ENCODE peak calls at places on chromosomes 4 and X, in eight cellular contexts. B is mesothelial cell of epicardium, V is iPS-NIHi11, I is AG04450, F is psoas muscle, N is NCI-H510A, Q is Calu3, L is astrocyte of the spinal cord. Z is an unnamed sample.

GRCh38 chr4:83328486-83328885 is 6.2 kb downstream of the HPSE start:
- DNase-seq in B (no peak), V (peak), I (no peak), F (no peak), N (no peak), Q (no peak), L (no peak), Z (peak)

GRCh38 chr4:95066011-95066410 is 308.3 kb downstream of the BMPR1B start:
- DNase-seq in B (no peak), V (no peak), I (no peak), F (no peak), N (no peak), Q (no peak), L (no peak), Z (no peak)

GRCh38 chr4:10584042-10584441 is 100.5 kb downstream of the CLNK start:
- DNase-seq in B (no peak), V (no peak), I (peak), F (no peak), N (no peak), Q (peak), L (peak), Z (peak)

GRCh38 chr4:15690020-15690809 is 8.6 kb downstream of the FAM200B start:
- DNase-seq in B (no peak), V (peak), I (peak), F (no peak), N (no peak), Q (peak), L (peak), Z (peak)

GRCh38 chr4:3450643-3451042 is 8.9 kb downstream of the HGFAC start:
- DNase-seq in B (no peak), V (no peak), I (no peak), F (no peak), N (no peak), Q (no peak), L (no peak), Z (no peak)

GRCh38 chrX:130159776-130160175 is 5.9 kb downstream of the AIFM1 start:
- DNase-seq in B (no peak), V (no peak), I (no peak), F (no peak), N (no peak), Q (no peak), L (no peak), Z (no peak)

GRCh38 chr4:167222098-167222497 is 12.2 kb downstream of the SPOCK3 start:
- DNase-seq in B (no peak), V (no peak), I (no peak), F (no peak), N (no peak), Q (no peak), L (no peak), Z (no peak)

GRCh38 chr4:14749910-14750309 is 252.4 kb upstream of the CPEB2 start:
- DNase-seq in B (no peak), V (no peak), I (no peak), F (peak), N (no peak), Q (peak), L (peak), Z (peak)

GRCh38 chr4:184397516-184398163 is 76.7 kb downstream of the IRF2 start:
- DNase-seq in B (no peak), V (no peak), I (no peak), F (no peak), N (no peak), Q (no peak), L (no peak), Z (no peak)

GRCh38 chr4:131411393-131411792 is 1737.7 kb upstream of the PCDH10 start:
- DNase-seq in B (no peak), V (no peak), I (no peak), F (no peak), N (no peak), Q (no peak), L (no peak), Z (no peak)

GRCh38 chrX:118839334-118839958 is 15.8 kb downstream of the ZCCHC12 start:
- DNase-seq in B (peak), V (peak), I (no peak), F (peak), N (peak), Q (peak), L (peak), Z (peak)

GRCh38 chr4:42404001-42404400 is 6.7 kb downstream of the SHISA3 start:
- DNase-seq in B (no peak), V (peak), I (no peak), F (no peak), N (no peak), Q (no peak), L (no peak), Z (no peak)

GRCh38 chrX:150363561-150364346 is 637 bp downstream of the MAMLD1 start:
- DNase-seq in B (peak), V (peak), I (no peak), F (peak), N (no peak), Q (peak), L (peak), Z (peak)

GRCh38 chrX:554271-554670 is 76.3 kb upstream of the SHOX start:
- DNase-seq in B (no peak), V (no peak), I (no peak), F (no peak), N (no peak), Q (no peak), L (no peak), Z (no peak)

GRCh38 chrX:112341598-112341997 is 259.0 kb upstream of the TRPC5 start:
- DNase-seq in B (no peak), V (no peak), I (peak), F (no peak), N (no peak), Q (no peak), L (peak), Z (no peak)

GRCh38 chr4:184255361-184255760 is 37.7 kb upstream of the ENPP6 start:
- DNase-seq in B (no peak), V (no peak), I (no peak), F (no peak), N (no peak), Q (no peak), L (no peak), Z (no peak)

GRCh38 chr4:155604718-155605601 is 61.7 kb upstream of the GUCY1A1 start:
- DNase-seq in B (no peak), V (no peak), I (peak), F (no peak), N (no peak), Q (no peak), L (peak), Z (peak)

GRCh38 chr4:109998867-109999303 is 86.2 kb downstream of the EGF start:
- DNase-seq in B (no peak), V (peak), I (peak), F (no peak), N (peak), Q (peak), L (peak), Z (peak)

GRCh38 chr4:39635023-39635422 is 3.6 kb downstream of the SMIM14 start:
- DNase-seq in B (no peak), V (peak), I (no peak), F (no peak), N (no peak), Q (peak), L (no peak), Z (no peak)

GRCh38 chrX:7091923-7092322 is 55.6 kb upstream of the STS start:
- DNase-seq in B (no peak), V (no peak), I (no peak), F (no peak), N (no peak), Q (no peak), L (no peak), Z (no peak)

GRCh38 chr4:90137545-90137944 is 10.4 kb downstream of the CCSER1 start:
- DNase-seq in B (no peak), V (peak), I (no peak), F (no peak), N (no peak), Q (no peak), L (no peak), Z (no peak)

GRCh38 chr4:42655921-42656735 is 777 bp downstream of the ATP8A1 start:
- DNase-seq in B (peak), V (peak), I (no peak), F (peak), N (no peak), Q (peak), L (peak), Z (no peak)

GRCh38 chr4:7938513-7939376 is 916 bp downstream of the AFAP1 start:
- DNase-seq in B (no peak), V (peak), I (no peak), F (peak), N (no peak), Q (peak), L (peak), Z (peak)